ENCODE peak calls at places on chromosomes 16 and 17, in nine cellular contexts. P, I, L, V, G, E, D, K and U are unnamed samples.

GRCh38 chr17:42720996-42721583 is 23.8 kb downstream of the EZH1 start:
- DNase-seq in V (no peak), D (no peak), K (peak; percentile 79), P (peak; percentile 83), I (no peak), G (no peak), L (no peak), E (no peak), U (peak; percentile 40)

GRCh38 chr17:951388-952132 is 28.0 kb downstream of the NXN start:
- DNase-seq in D (peak; percentile 60), P (peak; percentile 77), L (no peak), G (no peak), E (no peak), K (peak; percentile 76), V (no peak), I (peak; percentile 81), U (no peak)

GRCh38 chr17:82105882-82106696 is 8.1 kb upstream of the FASN start:
- DNase-seq in L (no peak), K (peak; percentile 48), D (peak; percentile 88), P (peak; percentile 75), E (peak; percentile 90), I (peak; percentile 23), G (no peak), V (peak; percentile 71), U (no peak)

GRCh38 chr17:36777118-36777517 is 160.2 kb upstream of the LHX1 start:
- DNase-seq in V (no peak), E (no peak), G (no peak), L (no peak), K (no peak), P (peak; percentile 76), I (no peak), D (no peak), U (no peak)

GRCh38 chr16:71726491-71727319 is 2.2 kb upstream of the PHLPP2 start:
- DNase-seq in V (no peak), E (no peak), I (no peak), D (no peak), K (no peak), P (no peak), L (no peak), G (no peak), U (no peak)

GRCh38 chr16:54526916-54527315 is 240.3 kb upstream of the IRX3 start:
- DNase-seq in P (no peak), D (no peak), I (no peak), G (no peak), K (no peak), L (no peak), V (no peak), E (no peak), U (no peak)

GRCh38 chr16:74896389-74897370 is 88.2 kb downstream of the WDR59 start:
- DNase-seq in I (no peak), G (no peak), K (peak; percentile 57), E (no peak), D (peak; percentile 62), L (no peak), P (no peak), V (no peak), U (no peak)

GRCh38 chr16:52212841-52213240 is 334.1 kb downstream of the TOX3 start:
- DNase-seq in I (no peak), E (no peak), D (no peak), G (no peak), V (no peak), K (no peak), L (no peak), P (no peak), U (no peak)

GRCh38 chr17:62965149-62965648 is 836 bp upstream of the TANC2 start:
- DNase-seq in V (no peak), P (no peak), I (no peak), L (no peak), E (no peak), K (no peak), D (no peak), G (no peak), U (no peak)

GRCh38 chr17:46792071-46792470 is 26.4 kb downstream of the WNT3 start:
- DNase-seq in P (no peak), L (no peak), G (no peak), K (no peak), E (no peak), I (no peak), V (no peak), D (no peak), U (no peak)

DNA sequence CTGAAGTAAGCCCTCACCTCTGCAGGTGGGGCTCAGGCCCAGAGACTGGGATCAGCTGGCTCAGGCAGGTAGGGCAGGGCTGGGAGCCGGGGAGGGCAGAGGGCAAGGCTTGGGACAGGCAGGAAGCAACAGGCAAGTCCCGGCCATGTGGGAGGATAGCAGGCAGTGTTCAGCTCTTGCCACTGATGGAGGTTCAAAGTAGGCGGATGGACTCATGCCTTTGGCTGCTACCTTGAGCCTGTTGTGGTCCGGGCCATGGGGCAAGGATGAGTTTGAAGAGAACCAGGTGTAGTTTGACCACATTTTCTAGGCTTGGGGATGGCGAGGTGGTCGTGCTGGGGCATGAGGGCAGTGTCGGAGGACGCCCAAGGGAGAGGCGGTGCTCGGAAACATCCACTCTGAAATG is 2.7 kb downstream of the PRCD start:
- DNase-seq in V (no peak), D (no peak), G (no peak), E (no peak), L (no peak), K (no peak), P (no peak), I (no peak), U (no peak)
- H3K27me3 ChIP-seq in V (peaks cover 10% of the 10 kb centered on the region), D (peaks cover 5% of the 10 kb centered on the region), G (peaks cover 12% of the 10 kb centered on the region), E (peaks cover 12% of the 10 kb centered on the region), L (no peaks in the 10 kb centered on the region), K (no peaks in the 10 kb centered on the region), P (peaks cover 51% of the 10 kb centered on the region), I (no peaks in the 10 kb centered on the region), U (peaks cover 4% of the 10 kb centered on the region)

DNA sequence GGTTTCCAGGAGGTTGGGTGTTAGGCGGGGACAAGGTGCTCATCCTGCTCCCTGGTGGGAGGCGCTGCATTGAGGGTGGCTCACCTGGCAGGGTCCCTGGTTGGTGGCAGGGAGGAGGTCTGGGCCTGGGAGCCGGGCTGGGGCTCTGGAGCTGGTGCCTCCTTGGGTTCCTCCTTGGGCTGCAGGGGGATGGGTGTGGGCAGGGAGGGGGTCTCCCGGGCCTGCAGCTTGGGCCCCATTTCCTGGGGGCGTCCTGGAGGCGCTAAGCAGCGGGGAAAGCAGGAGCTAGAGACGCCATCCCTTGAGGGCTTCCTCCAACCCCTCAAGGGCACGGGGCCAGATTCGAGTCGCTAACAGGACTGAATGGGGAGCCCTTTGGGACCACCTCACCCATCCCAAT is 11.1 kb downstream of the CNGB1 start:
- DNase-seq in P (no peak), V (no peak), D (no peak), I (no peak), K (no peak), E (no peak), G (no peak), L (no peak), U (no peak)
- H3K27me3 ChIP-seq in P (no peaks in the 10 kb centered on the region), V (no peaks in the 10 kb centered on the region), D (no peaks in the 10 kb centered on the region), I (no peaks in the 10 kb centered on the region), K (peaks cover 11% of the 10 kb centered on the region), E (no peaks in the 10 kb centered on the region), G (no peaks in the 10 kb centered on the region), L (no peaks in the 10 kb centered on the region), U (no peaks in the 10 kb centered on the region)

DNA sequence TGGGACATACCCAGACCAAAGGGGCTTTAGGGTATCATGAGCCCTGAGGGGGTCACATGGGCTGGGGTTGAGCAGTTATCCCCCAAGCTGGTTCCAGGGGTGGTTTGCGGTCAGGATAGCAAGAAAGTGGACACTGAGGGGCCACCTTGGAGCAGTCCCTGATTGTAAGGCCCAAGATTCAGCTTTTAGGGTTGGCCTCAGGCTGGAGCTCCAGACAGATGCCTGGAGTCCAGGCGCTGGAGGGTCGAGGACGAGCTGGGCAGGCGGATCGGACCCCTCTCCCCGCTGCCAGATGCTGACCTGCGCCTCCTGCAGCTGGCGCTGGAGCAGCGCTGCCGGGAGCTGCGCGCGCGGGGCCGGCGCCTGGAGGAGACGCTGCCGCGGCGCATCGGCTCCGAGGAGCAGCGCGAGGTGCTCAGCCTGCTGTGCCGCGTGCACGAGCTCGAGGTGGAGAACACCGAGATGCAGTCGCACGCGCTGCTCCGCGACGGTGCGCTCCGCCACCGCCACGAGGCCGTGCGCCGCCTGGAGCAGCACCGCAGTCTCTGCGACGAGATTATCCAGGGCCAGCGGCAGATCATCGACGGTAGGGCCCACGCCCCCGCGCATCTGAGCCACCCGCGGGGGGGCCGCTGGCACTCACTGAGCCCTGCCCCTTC is 10.0 kb downstream of the BTBD17 start:
- DNase-seq in P (peak; percentile 87), I (no peak), D (no peak), K (no peak), V (no peak), L (no peak), G (no peak), E (no peak), U (no peak)
- H3K27me3 ChIP-seq in P (peaks cover 73% of the 10 kb centered on the region), I (no peaks in the 10 kb centered on the region), D (peaks cover 53% of the 10 kb centered on the region), K (no peaks in the 10 kb centered on the region), V (peaks cover 42% of the 10 kb centered on the region), L (peaks cover 12% of the 10 kb centered on the region), G (no peaks in the 10 kb centered on the region), E (peaks cover 75% of the 10 kb centered on the region), U (peaks cover 51% of the 10 kb centered on the region)

GRCh38 chr17:38434178-38434665 is 6.0 kb downstream of the ARHGAP23 start:
- DNase-seq in V (no peak), P (no peak), L (peak; percentile 73), I (no peak), K (no peak), D (peak; percentile 57), E (no peak), G (no peak), U (no peak)

GRCh38 chr17:38430822-38431221 is 2.6 kb downstream of the ARHGAP23 start:
- DNase-seq in G (no peak), E (no peak), I (no peak), P (no peak), V (no peak), K (no peak), L (no peak), D (no peak), U (no peak)

GRCh38 chr17:38429476-38430100 is 1.3 kb downstream of the ARHGAP23 start:
- DNase-seq in V (no peak), K (no peak), G (no peak), P (no peak), D (no peak), E (no peak), I (no peak), L (no peak), U (no peak)

GRCh38 chr17:38430316-38430715 is 2.1 kb downstream of the ARHGAP23 start:
- DNase-seq in D (no peak), E (no peak), P (no peak), L (no peak), V (no peak), K (peak; percentile 51), I (no peak), G (no peak), U (no peak)

DNA sequence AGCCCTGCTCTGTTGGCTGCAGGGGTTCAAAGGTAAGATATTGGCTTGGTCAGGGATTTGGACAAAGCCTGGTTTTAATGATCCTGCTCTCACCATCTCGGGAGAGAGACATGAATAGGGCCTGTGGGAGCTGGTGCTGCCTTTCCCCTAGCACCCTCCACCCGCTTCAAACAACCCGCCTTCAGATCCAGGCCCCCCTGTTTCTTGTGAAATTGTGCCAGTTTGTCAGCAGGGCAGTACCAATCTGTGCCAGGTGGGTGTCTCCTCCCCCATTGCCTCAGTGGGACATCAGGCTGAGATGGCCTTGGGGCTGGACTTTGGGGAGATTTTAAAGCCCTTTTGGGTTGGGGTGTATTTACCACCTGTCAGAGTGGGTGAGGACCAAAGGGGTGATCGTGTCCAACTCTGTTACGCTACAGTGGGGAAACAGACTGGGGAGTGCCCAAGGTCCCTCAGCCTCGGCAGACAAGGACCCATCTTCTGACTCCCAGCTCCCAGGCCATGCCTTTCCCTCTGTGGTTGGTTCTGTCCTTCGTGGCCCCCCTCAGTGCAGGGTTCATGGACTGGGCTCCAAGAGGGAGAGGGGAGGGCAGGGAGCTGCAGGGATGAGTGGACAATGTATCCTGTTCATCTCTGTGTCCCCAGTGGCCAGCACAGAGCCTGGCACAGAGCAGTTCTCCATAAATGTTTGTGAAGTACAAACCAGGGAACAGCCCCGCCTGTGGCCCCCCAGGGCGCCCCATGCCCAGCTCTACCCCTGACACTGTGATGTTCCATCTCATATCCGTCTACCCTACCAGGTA is 3.3 kb downstream of the ARHGAP23 start:
- DNase-seq in E (no peak), V (no peak), K (no peak), G (no peak), L (peak; percentile 89), P (no peak), I (no peak), D (no peak), U (no peak)
- H3K27me3 ChIP-seq in E (no peaks in the 10 kb centered on the region), V (no peaks in the 10 kb centered on the region), K (no peaks in the 10 kb centered on the region), G (no peaks in the 10 kb centered on the region), L (no peaks in the 10 kb centered on the region), P (peaks cover 14% of the 10 kb centered on the region), I (no peaks in the 10 kb centered on the region), D (no peaks in the 10 kb centered on the region), U (no peaks in the 10 kb centered on the region)